ENCODE peak calls at places on chromosomes 12 and 14, in seven cellular contexts. F is HuH-7.5, U is HEK293T, T is HFFc6, I is CMK, H is dermis microvascular lymphatic vessel endothelial cell, B is NCI-H1092 treated with DMSO at 0.1 percent for 48 hours. S is an unnamed sample.

GRCh38 chr14:64675246-64675645 is 29.0 kb upstream of the PLEKHG3 start:
- DNase-seq in F (no peak), U (no peak), T (no peak), I (no peak), H (no peak), B (no peak), S (no peak)

GRCh38 chr14:99818503-99819036 is 25.4 kb downstream of the EML1 start:
- DNase-seq in F (no peak), U (no peak), T (no peak), I (no peak), H (no peak), B (no peak), S (no peak)

GRCh38 chr14:74945261-74945851 is 10.0 kb downstream of the PGF start:
- DNase-seq in F (peak), U (peak), T (no peak), I (no peak), H (no peak), B (no peak), S (no peak)

GRCh38 chr14:100070310-100070709 is 5.1 kb downstream of the EVL start:
- DNase-seq in F (no peak), U (no peak), T (no peak), I (no peak), H (no peak), B (no peak), S (no peak)

GRCh38 chr14:24139272-24139934 is 2.0 kb downstream of the EMC9 start:
- DNase-seq in F (peak), U (no peak), T (no peak), I (no peak), H (no peak), B (no peak), S (no peak)

GRCh38 chr12:50517456-50518048 is 12.8 kb downstream of the DIP2B start:
- DNase-seq in F (no peak), U (no peak), T (peak), I (no peak), H (no peak), B (no peak), S (peak)

GRCh38 chr14:62081012-62081612 is 318.9 kb downstream of the SNAPC1 start:
- DNase-seq in F (no peak), U (no peak), T (no peak), I (no peak), H (no peak), B (no peak), S (no peak)

GRCh38 chr14:101992708-101993107 is 28.3 kb downstream of the DYNC1H1 start:
- DNase-seq in F (no peak), U (no peak), T (no peak), I (no peak), H (no peak), B (no peak), S (no peak)

GRCh38 chr14:55398679-55399078 is 13.0 kb downstream of the ATG14 start:
- DNase-seq in F (no peak), U (no peak), T (peak), I (no peak), H (peak), B (no peak), S (peak)

GRCh38 chr12:17076335-17076734 is 470.4 kb upstream of the LMO3 start:
- DNase-seq in F (peak), U (no peak), T (no peak), I (no peak), H (no peak), B (peak), S (no peak)

GRCh38 chr12:128864516-128865186 is 11.4 kb downstream of the GLT1D1 start:
- DNase-seq in F (no peak), U (no peak), T (no peak), I (no peak), H (no peak), B (no peak), S (no peak)

GRCh38 chr12:18400186-18400585 is 138.9 kb downstream of the PIK3C2G start:
- DNase-seq in F (no peak), U (no peak), T (no peak), I (no peak), H (no peak), B (no peak), S (no peak)

GRCh38 chr14:20627337-20628032 is 14.0 kb downstream of the OR6S1 start:
- DNase-seq in F (no peak), U (no peak), T (no peak), I (no peak), H (no peak), B (no peak), S (no peak)

GRCh38 chr12:98532687-98533304 is 17.4 kb downstream of the TMPO start:
- DNase-seq in F (no peak), U (peak), T (peak), I (no peak), H (no peak), B (peak), S (no peak)

GRCh38 chr14:99267871-99268775 is 3.9 kb downstream of the BCL11B start:
- DNase-seq in F (no peak), U (no peak), T (no peak), I (no peak), H (no peak), B (peak), S (no peak)

GRCh38 chr12:57632369-57632897 is 568 bp downstream of the B4GALNT1 start:
- DNase-seq in F (peak), U (no peak), T (no peak), I (no peak), H (no peak), B (peak), S (no peak)

GRCh38 chr14:24310666-24311604 is at the start of gene LTB4R:
- DNase-seq in F (no peak), U (no peak), T (peak), I (no peak), H (peak), B (no peak), S (peak)

GRCh38 chr12:91333966-91334365 is 151.3 kb upstream of the DCN start:
- DNase-seq in F (no peak), U (no peak), T (no peak), I (no peak), H (no peak), B (no peak), S (no peak)

GRCh38 chr12:101018540-101018939 is 191.5 kb downstream of the SLC5A8 start:
- DNase-seq in F (peak), U (no peak), T (peak), I (no peak), H (no peak), B (no peak), S (peak)

GRCh38 chr12:2551514-2551913 is 243.3 kb upstream of the FKBP4 start:
- DNase-seq in F (no peak), U (no peak), T (no peak), I (no peak), H (no peak), B (no peak), S (no peak)

GRCh38 chr14:57078054-57078453 is 190.7 kb downstream of the EXOC5 start:
- DNase-seq in F (no peak), U (no peak), T (no peak), I (no peak), H (no peak), B (no peak), S (no peak)

GRCh38 chr14:27184371-27184901 is 586.6 kb upstream of the NOVA1 start:
- DNase-seq in F (no peak), U (no peak), T (no peak), I (no peak), H (no peak), B (no peak), S (no peak)

GRCh38 chr12:18415227-18415626 is 153.9 kb downstream of the PIK3C2G start:
- DNase-seq in F (no peak), U (no peak), T (no peak), I (no peak), H (no peak), B (no peak), S (no peak)

GRCh38 chr14:24838945-24839616 is 205.1 kb upstream of the GZMB start:
- DNase-seq in F (no peak), U (no peak), T (no peak), I (no peak), H (peak), B (no peak), S (no peak)

GRCh38 chr12:132393991-132394949 is 64.9 kb upstream of the GALNT9 start:
- DNase-seq in F (no peak), U (no peak), T (no peak), I (no peak), H (no peak), B (no peak), S (no peak)

GRCh38 chr12:32074432-32074831 is 32.2 kb upstream of the BICD1 start:
- DNase-seq in F (no peak), U (no peak), T (no peak), I (no peak), H (no peak), B (no peak), S (no peak)

GRCh38 chr14:34231626-34232025 is 230.4 kb downstream of the SPTSSA start:
- DNase-seq in F (no peak), U (no peak), T (no peak), I (no peak), H (no peak), B (no peak), S (no peak)

GRCh38 chr12:96244826-96245225 is 50.7 kb downstream of the ELK3 start:
- DNase-seq in F (no peak), U (no peak), T (no peak), I (no peak), H (no peak), B (no peak), S (no peak)

GRCh38 chr12:132288516-132289188 is 40.7 kb downstream of the GALNT9 start:
- DNase-seq in F (no peak), U (no peak), T (no peak), I (no peak), H (no peak), B (peak), S (no peak)

GRCh38 chr12:57455374-57456144 is 452 bp downstream of the INHBE start:
- DNase-seq in F (no peak), U (no peak), T (no peak), I (no peak), H (no peak), B (no peak), S (no peak)

GRCh38 chr12:128994869-128995268 is 141.6 kb downstream of the GLT1D1 start:
- DNase-seq in F (no peak), U (no peak), T (no peak), I (no peak), H (no peak), B (peak), S (no peak)

GRCh38 chr14:68082698-68083291 is 263.2 kb downstream of the RAD51B start:
- DNase-seq in F (no peak), U (no peak), T (no peak), I (no peak), H (peak), B (no peak), S (no peak)

GRCh38 chr12:20212658-20213387 is 155.5 kb upstream of the PDE3A start:
- DNase-seq in F (no peak), U (peak), T (peak), I (no peak), H (peak), B (peak), S (peak)

GRCh38 chr14:90235179-90235976 is 21.0 kb upstream of the PSMC1 start:
- DNase-seq in F (peak), U (peak), T (peak), I (peak), H (no peak), B (peak), S (no peak)

GRCh38 chr12:81533054-81533453 is 226.1 kb downstream of the PPFIA2 start:
- DNase-seq in F (no peak), U (no peak), T (no peak), I (no peak), H (no peak), B (no peak), S (no peak)

GRCh38 chr12:62930546-62931425 is 4.2 kb downstream of the PPM1H start:
- DNase-seq in F (no peak), U (no peak), T (no peak), I (no peak), H (no peak), B (no peak), S (no peak)

GRCh38 chr14:52131640-52132320 is 62.9 kb upstream of the NID2 start:
- DNase-seq in F (peak), U (peak), T (peak), I (peak), H (peak), B (peak), S (peak)

S was measured in pulmonary artery endothelial cell.